ENCODE peak calls at places on chromosomes 5 and 9, in six cellular contexts. H is left ventricle myocardium inferior; Q is CD8-positive, alpha-beta T cell; T is trophoblast cell; G is stomach; Y is fibroblast of lung. J is an unnamed sample.
A peak's percentile ranks its signal among the peaks of the same experiment; 100 is the strongest.

GRCh38 chr5:44390332-44390731 is 1.1 kb upstream of the FGF10 start:
- DNase-seq in Q (no peak), G (no peak), T (no peak), Y (no peak), H (no peak), J (no peak)

GRCh38 chr9:85615792-85616191 is 126.0 kb downstream of the AGTPBP1 start:
- DNase-seq in Q (no peak), Y (no peak), G (no peak), T (no peak), H (no peak), J (no peak)

GRCh38 chr5:134245101-134245604 is 19.3 kb upstream of the PPP2CA start:
- DNase-seq in G (no peak), Y (peak; percentile 75), H (no peak), T (peak; percentile 71), Q (no peak), J (peak; percentile 55)

GRCh38 chr5:36135994-36136393 is 15.7 kb downstream of the LMBRD2 start:
- DNase-seq in Y (no peak), G (no peak), H (no peak), T (no peak), Q (no peak), J (no peak)

GRCh38 chr5:133449181-133449580 is 163.2 kb downstream of the FSTL4 start:
- DNase-seq in Q (no peak), G (no peak), Y (no peak), H (no peak), T (no peak), J (no peak)

GRCh38 chr9:85610074-85610855 is 131.5 kb downstream of the AGTPBP1 start:
- DNase-seq in G (no peak), T (peak; percentile 24), Y (peak; percentile 89), Q (no peak), H (no peak), J (no peak)

GRCh38 chr9:74285075-74285474 is 212.1 kb upstream of the RORB start:
- DNase-seq in H (no peak), Q (no peak), T (no peak), G (no peak), Y (no peak), J (no peak)

GRCh38 chr5:175745212-175745611 is 87.3 kb downstream of the HRH2 start:
- DNase-seq in Q (no peak), T (no peak), G (no peak), H (no peak), Y (no peak), J (no peak)

GRCh38 chr5:3277590-3278196 is 317.9 kb upstream of the IRX1 start:
- DNase-seq in G (no peak), Q (no peak), Y (no peak), H (no peak), T (no peak), J (no peak)

GRCh38 chr9:101398335-101398929 is at the start of the genes MRPL50 and ZNF189:
- DNase-seq in Q (peak; percentile 97), G (peak; percentile 98), Y (peak; percentile 99), H (peak; percentile 97), T (peak; percentile 95), J (peak; percentile 99)

GRCh38 chr5:73945505-73945904 is 319.5 kb downstream of the ARHGEF28 start:
- DNase-seq in G (no peak), Y (no peak), T (no peak), H (no peak), Q (no peak), J (no peak)

GRCh38 chr5:42005561-42006153 is 80.6 kb downstream of the FBXO4 start:
- DNase-seq in Y (peak; percentile 49), Q (no peak), G (no peak), H (no peak), T (no peak), J (no peak)

GRCh38 chr9:92170848-92171247 is 55.6 kb upstream of the SPTLC1 start:
- DNase-seq in T (no peak), Y (no peak), H (peak; percentile 25), G (no peak), Q (no peak), J (no peak)

GRCh38 chr5:16453609-16454008 is 12.0 kb downstream of the ZNF622 start:
- DNase-seq in H (no peak), Y (no peak), G (no peak), Q (no peak), T (no peak), J (no peak)

GRCh38 chr9:116585896-116586295 is 101.2 kb upstream of the TRIM32 start:
- DNase-seq in T (no peak), Q (no peak), G (no peak), Y (no peak), H (no peak), J (no peak)

GRCh38 chr9:113579270-113580040 is 115.9 kb downstream of the RGS3 start:
- DNase-seq in Q (peak; percentile 41), H (peak; percentile 63), Y (no peak), T (no peak), G (peak; percentile 47), J (no peak)

GRCh38 chr5:146401021-146401420 is 46.1 kb upstream of the TCERG1 start:
- DNase-seq in Q (no peak), H (no peak), G (no peak), Y (no peak), T (no peak), J (no peak)

GRCh38 chr5:138129347-138129746 is 9.9 kb downstream of the NME5 start:
- DNase-seq in Y (no peak), G (no peak), T (no peak), Q (no peak), H (no peak), J (no peak)

GRCh38 chr5:61362796-61363364 is 30.8 kb downstream of the ZSWIM6 start:
- DNase-seq in Y (peak; percentile 44), T (no peak), G (no peak), Q (no peak), H (no peak), J (no peak)

GRCh38 chr9:68585034-68585761 is 44.5 kb upstream of the TMEM252 start:
- DNase-seq in T (no peak), G (no peak), H (no peak), Y (no peak), Q (no peak), J (no peak)

GRCh38 chr5:107235167-107235566 is 435.6 kb downstream of the EFNA5 start:
- DNase-seq in Q (no peak), G (no peak), H (no peak), T (no peak), Y (no peak), J (no peak)

GRCh38 chr5:122741681-122742080 is 33.2 kb upstream of the SNX2 start:
- DNase-seq in H (no peak), T (peak; percentile 82), Y (no peak), G (no peak), Q (no peak), J (no peak)

GRCh38 chr5:59367791-59368394 is 525.6 kb downstream of the PDE4D start:
- DNase-seq in T (peak; percentile 51), Q (peak; percentile 48), Y (peak; percentile 85), H (peak; percentile 26), G (peak; percentile 67), J (peak; percentile 49)

GRCh38 chr5:29758986-29759421 is 1434.5 kb upstream of the CDH6 start:
- DNase-seq in H (no peak), Q (no peak), G (no peak), Y (no peak), T (peak; percentile 1), J (no peak)

GRCh38 chr5:141491323-141492167 is 2.7 kb downstream of the PCDHGC5 start:
- DNase-seq in H (no peak), Q (no peak), T (no peak), Y (no peak), G (no peak), J (no peak)

GRCh38 chr5:141490271-141490670 is 1.4 kb downstream of the PCDHGC5 start:
- DNase-seq in H (no peak), Y (no peak), T (no peak), Q (no peak), G (no peak), J (no peak)

GRCh38 chr5:141488591-141489478 is at the start of gene PCDHGC5:
- DNase-seq in H (no peak), Q (no peak), G (no peak), T (no peak), Y (peak; percentile 60), J (no peak)

GRCh38 chr5:141490771-141491170 is 1.9 kb downstream of the PCDHGC5 start:
- DNase-seq in G (no peak), Q (no peak), T (no peak), H (no peak), Y (no peak), J (no peak)

DNA sequence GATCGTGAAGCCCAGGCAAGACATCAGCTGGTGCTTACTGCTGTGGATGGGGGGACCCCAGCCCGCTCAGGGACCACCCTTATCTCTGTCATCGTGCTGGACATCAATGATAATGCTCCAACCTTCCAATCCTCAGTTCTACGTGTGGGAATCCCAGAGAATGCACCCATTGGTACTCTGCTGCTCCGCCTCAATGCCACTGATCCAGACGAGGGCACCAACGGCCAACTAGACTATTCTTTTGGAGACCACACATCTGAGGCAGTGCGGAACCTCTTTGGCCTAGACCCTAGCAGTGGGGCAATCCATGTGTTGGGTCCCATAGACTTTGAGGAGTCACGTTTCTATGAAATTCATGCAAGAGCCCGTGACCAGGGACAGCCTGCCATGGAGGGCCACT is 960 bp downstream of the PCDHGC5 start:
- DNase-seq in T (no peak), Y (no peak), H (no peak), G (no peak), Q (no peak), J (peak; percentile 49)
- H3K4me3 ChIP-seq in T (no peak overlapping the region), Y (no peak overlapping the region), H (no peak overlapping the region), G (no peak overlapping the region), Q (no peak overlapping the region), J (peak overlapping the region; percentile 29)

GRCh38 chr9:120933310-120934044 is 6.9 kb upstream of the TRAF1 start:
- DNase-seq in T (no peak), H (no peak), Q (no peak), Y (no peak), G (no peak), J (no peak)
- H3K27ac ChIP-seq in T (no peak overlapping the region), H (peak overlapping the region; percentile 92), Q (no peak overlapping the region), Y (no peak overlapping the region), G (peak overlapping the region; percentile 84), J (no peak overlapping the region)

DNA sequence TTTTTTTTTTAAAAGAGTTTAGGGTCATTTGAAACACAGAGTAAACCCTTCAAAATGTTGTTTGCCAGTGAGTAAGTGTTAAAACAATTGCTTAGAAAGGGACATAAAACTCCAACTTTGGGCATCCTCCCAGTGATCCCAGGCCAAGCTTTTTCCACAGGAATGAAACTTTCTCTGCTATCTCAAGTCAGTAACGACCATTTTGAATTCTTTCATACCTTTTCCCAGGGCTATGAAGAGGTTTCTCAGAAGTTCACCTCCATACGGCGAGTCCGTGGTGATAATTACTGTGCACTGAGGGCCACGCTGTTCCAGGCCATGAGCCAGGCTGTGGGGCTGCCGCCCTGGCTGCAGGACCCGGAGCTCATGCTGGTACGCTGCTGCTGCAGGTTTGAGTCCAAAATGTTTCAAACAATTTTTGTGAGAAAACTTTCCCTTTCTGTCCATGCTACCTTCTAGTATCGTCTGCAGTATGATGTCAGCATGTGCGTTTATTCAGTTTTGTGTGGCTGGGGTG is 16.8 kb downstream of the OTULIN start:
- DNase-seq in Q (no peak), G (no peak), T (no peak), Y (no peak), H (peak; percentile 62), J (no peak)
- H3K4me3 ChIP-seq in Q (no peak overlapping the region), G (no peak overlapping the region), T (no peak overlapping the region), Y (no peak overlapping the region), H (no peak overlapping the region), J (no peak overlapping the region)

DNA sequence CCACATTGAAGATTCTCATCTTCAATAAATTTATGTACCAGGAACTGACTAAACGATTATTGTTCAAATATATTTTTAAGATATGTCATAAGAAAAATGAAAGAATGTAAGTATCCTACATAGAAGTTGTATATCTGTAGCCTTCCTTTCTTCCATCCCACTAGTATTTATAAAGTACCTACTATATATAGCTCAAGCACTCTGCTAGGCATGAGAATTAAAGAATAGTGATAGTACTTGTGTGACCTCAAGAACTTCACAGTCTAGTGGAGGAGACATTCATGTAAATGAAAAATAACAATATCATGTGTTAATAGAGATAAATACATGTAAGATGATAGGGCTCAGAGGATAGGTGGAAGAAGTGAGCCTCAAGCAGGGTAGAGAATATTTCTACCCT is 201.0 kb upstream of the HMHB1 start:
- DNase-seq in Y (no peak), H (no peak), Q (no peak), T (no peak), G (no peak), J (no peak)
- H3K27ac ChIP-seq in Y (no peak overlapping the region), H (no peak overlapping the region), Q (no peak overlapping the region), T (no peak overlapping the region), G (no peak overlapping the region), J (no peak overlapping the region)

J was measured in dorsolateral prefrontal cortex.